ENCODE peak calls at places on chromosomes 3 and 15, in eight cellular contexts. N is activated CD4-positive, alpha-beta T cell treated with anti-CD3 and anti-CD28 coated beads, Interleukin-2, amount 10 ng/mL, durations not matched to agents 7 days and 5 days; E is stimulated activated CD4-positive, alpha-beta T cell treated with anti-CD3 and anti-CD28 coated beads, Interleukin-1b, Interleukin-23, amount 100 ng/mL, for 24 hours; O is HFFc6; J is GM23248; H is effector CD4-positive, alpha-beta T cell; D is naive thymus-derived CD8-positive, alpha-beta T cell; C is prostate gland. A is an unnamed sample.

GRCh38 chr3:165641569-165642310 is 195.5 kb downstream of the BCHE start:
- DNase-seq in E (no peak), N (no peak), J (no peak), O (no peak), H (no peak), D (no peak), C (no peak), A (no peak)

GRCh38 chr3:116757310-116757709 is 47.7 kb downstream of the TUSC7 start:
- DNase-seq in E (no peak), O (no peak), J (no peak), C (no peak), H (no peak), N (no peak), D (no peak), A (no peak)

GRCh38 chr3:110618512-110619226 is 452.9 kb upstream of the NECTIN3 start:
- DNase-seq in O (no peak), C (no peak), J (no peak), D (no peak), H (no peak), E (no peak), N (no peak), A (no peak)

GRCh38 chr3:126085841-126086240 is 1.9 kb upstream of the SLC41A3 start:
- DNase-seq in N (no peak), J (no peak), D (no peak), H (no peak), C (no peak), E (no peak), O (no peak), A (no peak)

GRCh38 chr3:122356402-122356801 is 26.6 kb downstream of the MIX23 start:
- DNase-seq in J (peak), N (peak), E (no peak), H (no peak), C (peak), O (peak), D (no peak), A (peak)

GRCh38 chr3:61865466-61865865 is 304.1 kb downstream of the PTPRG start:
- DNase-seq in J (no peak), E (no peak), O (no peak), D (no peak), H (no peak), C (no peak), N (no peak), A (no peak)

GRCh38 chr3:153641321-153641720 is 479.3 kb downstream of the RAP2B start:
- DNase-seq in H (no peak), N (no peak), E (no peak), O (no peak), J (no peak), C (no peak), D (no peak), A (no peak)

GRCh38 chr15:67880651-67881182 is 40.9 kb upstream of the RNU6-1 start:
- DNase-seq in D (no peak), O (no peak), J (peak), C (peak), E (no peak), H (no peak), N (no peak), A (peak)

GRCh38 chr3:188812198-188812597 is 359.6 kb upstream of the TPRG1 start:
- DNase-seq in C (no peak), J (no peak), O (peak), H (no peak), D (no peak), N (no peak), E (no peak), A (no peak)

GRCh38 chr3:35664460-35664919 is 25.2 kb downstream of the ARPP21 start:
- DNase-seq in C (no peak), N (no peak), H (no peak), E (no peak), D (no peak), O (no peak), J (peak), A (peak)

GRCh38 chr3:49253512-49253911 is 23.5 kb downstream of the C3orf62 start:
- DNase-seq in C (no peak), H (no peak), D (no peak), E (no peak), J (no peak), O (no peak), N (no peak), A (no peak)

GRCh38 chr15:67366904-67367303 is 112.3 kb downstream of the IQCH start:
- DNase-seq in H (no peak), J (no peak), O (no peak), E (no peak), N (no peak), D (no peak), C (no peak), A (no peak)

GRCh38 chr3:31361391-31362273 is 171.1 kb upstream of the STT3B start:
- DNase-seq in N (no peak), O (peak), E (no peak), J (peak), C (no peak), D (no peak), H (no peak), A (peak)

GRCh38 chr15:85941186-85941855 is 138.3 kb upstream of the AGBL1 start:
- DNase-seq in H (no peak), J (no peak), C (no peak), O (no peak), N (no peak), E (no peak), D (no peak), A (peak)

GRCh38 chr3:46692566-46692983 is 904 bp downstream of the ALS2CL start:
- DNase-seq in O (peak), N (no peak), H (no peak), D (no peak), J (peak), E (no peak), C (peak), A (no peak)

GRCh38 chr15:82535566-82536408 is 4.5 kb downstream of the RPS17 start:
- DNase-seq in D (no peak), J (peak), N (peak), C (no peak), O (no peak), E (no peak), H (no peak), A (no peak)

GRCh38 chr15:92724144-92724543 is 68.6 kb upstream of the FAM174B start:
- DNase-seq in N (no peak), E (no peak), H (no peak), J (no peak), C (no peak), O (no peak), D (peak), A (no peak)

GRCh38 chr15:57607570-57608000 is 15.9 kb downstream of the MYZAP start:
- DNase-seq in O (peak), E (no peak), C (no peak), H (no peak), J (peak), N (no peak), D (no peak), A (peak)

GRCh38 chr3:12961007-12961725 is 112.1 kb downstream of the IQSEC1 start:
- DNase-seq in N (no peak), O (no peak), C (no peak), D (no peak), H (no peak), J (no peak), E (no peak), A (no peak)

GRCh38 chr3:181782306-181782924 is 70.7 kb downstream of the SOX2 start:
- DNase-seq in H (no peak), O (no peak), N (no peak), E (no peak), J (peak), D (no peak), C (no peak), A (peak)

GRCh38 chr3:46409735-46410489 is 2.9 kb downstream of the CCRL2 start:
- DNase-seq in H (no peak), D (no peak), J (no peak), N (no peak), E (no peak), O (no peak), C (no peak), A (no peak)

GRCh38 chr15:84855032-84855645 is 29.3 kb upstream of the SLC28A1 start:
- DNase-seq in H (no peak), O (no peak), N (no peak), C (peak), E (no peak), J (no peak), D (no peak), A (no peak)

GRCh38 chr15:39391230-39391629 is 189.6 kb upstream of the THBS1 start:
- DNase-seq in D (no peak), O (no peak), E (no peak), H (no peak), J (peak), C (no peak), N (no peak), A (peak)

GRCh38 chr15:50864876-50865275 is 43.6 kb upstream of the AP4E1 start:
- DNase-seq in E (no peak), D (no peak), N (no peak), J (no peak), O (no peak), C (no peak), H (no peak), A (no peak)